ENCODE peak calls at places on chromosomes 1 and 21, in five cellular contexts. E is endothelial cell of umbilical vein, O is choroid plexus epithelial cell, B is AG09309, T is lower leg skin. J is an unnamed sample.

GRCh38 chr1:10628685-10629084 is 153.9 kb downstream of the PEX14 start:
- DNase-seq in E (no peak), O (peak), B (no peak), T (no peak), J (peak)

GRCh38 chr1:11521605-11522399 is 42.8 kb downstream of the DISP3 start:
- DNase-seq in E (no peak), O (no peak), B (no peak), T (no peak), J (no peak)

GRCh38 chr21:14583629-14584251 is 37.6 kb upstream of the SAMSN1 start:
- DNase-seq in E (no peak), O (peak), B (no peak), T (no peak), J (no peak)

GRCh38 chr1:54051936-54052469 is 1.0 kb downstream of the TMEM59 start:
- DNase-seq in E (peak), O (peak), B (no peak), T (no peak), J (peak)

GRCh38 chr21:36706951-36707762 is 8.2 kb downstream of the SIM2 start:
- DNase-seq in E (no peak), O (peak), B (no peak), T (no peak), J (no peak)

GRCh38 chr1:90394247-90394646 is 322.9 kb downstream of the BARHL2 start:
- DNase-seq in E (no peak), O (no peak), B (no peak), T (no peak), J (no peak)

GRCh38 chr21:45306832-45307571 is 19.3 kb upstream of the POFUT2 start:
- DNase-seq in E (no peak), O (peak), B (no peak), T (no peak), J (peak)

GRCh38 chr1:162070094-162070748 is 730 bp downstream of the NOS1AP start:
- DNase-seq in E (no peak), O (no peak), B (no peak), T (no peak), J (no peak)

GRCh38 chr1:174158767-174159252 is 510 bp upstream of the RABGAP1L start:
- DNase-seq in E (no peak), O (no peak), B (no peak), T (no peak), J (no peak)

GRCh38 chr1:53641481-53642214 is 97.3 kb downstream of the GLIS1 start:
- DNase-seq in E (no peak), O (no peak), B (no peak), T (no peak), J (no peak)

GRCh38 chr21:46154955-46155513 is 345 bp downstream of the FTCD start:
- DNase-seq in E (no peak), O (no peak), B (no peak), T (no peak), J (no peak)

GRCh38 chr21:42010507-42011493 is 640 bp upstream of the ZBTB21 start:
- DNase-seq in E (peak), O (peak), B (no peak), T (no peak), J (no peak)

GRCh38 chr21:32994305-32994704 is 31.4 kb upstream of the OLIG2 start:
- DNase-seq in E (peak), O (peak), B (no peak), T (no peak), J (no peak)

GRCh38 chr1:212915245-212916091 is 34.9 kb upstream of the VASH2 start:
- DNase-seq in E (peak), O (peak), B (no peak), T (no peak), J (peak)

GRCh38 chr1:3453203-3453761 is 1.2 kb upstream of the ARHGEF16 start:
- DNase-seq in E (peak), O (peak), B (peak), T (peak), J (peak)

GRCh38 chr1:235763962-235764361 is 102.7 kb downstream of the LYST start:
- DNase-seq in E (no peak), O (no peak), B (no peak), T (no peak), J (no peak)

DNA sequence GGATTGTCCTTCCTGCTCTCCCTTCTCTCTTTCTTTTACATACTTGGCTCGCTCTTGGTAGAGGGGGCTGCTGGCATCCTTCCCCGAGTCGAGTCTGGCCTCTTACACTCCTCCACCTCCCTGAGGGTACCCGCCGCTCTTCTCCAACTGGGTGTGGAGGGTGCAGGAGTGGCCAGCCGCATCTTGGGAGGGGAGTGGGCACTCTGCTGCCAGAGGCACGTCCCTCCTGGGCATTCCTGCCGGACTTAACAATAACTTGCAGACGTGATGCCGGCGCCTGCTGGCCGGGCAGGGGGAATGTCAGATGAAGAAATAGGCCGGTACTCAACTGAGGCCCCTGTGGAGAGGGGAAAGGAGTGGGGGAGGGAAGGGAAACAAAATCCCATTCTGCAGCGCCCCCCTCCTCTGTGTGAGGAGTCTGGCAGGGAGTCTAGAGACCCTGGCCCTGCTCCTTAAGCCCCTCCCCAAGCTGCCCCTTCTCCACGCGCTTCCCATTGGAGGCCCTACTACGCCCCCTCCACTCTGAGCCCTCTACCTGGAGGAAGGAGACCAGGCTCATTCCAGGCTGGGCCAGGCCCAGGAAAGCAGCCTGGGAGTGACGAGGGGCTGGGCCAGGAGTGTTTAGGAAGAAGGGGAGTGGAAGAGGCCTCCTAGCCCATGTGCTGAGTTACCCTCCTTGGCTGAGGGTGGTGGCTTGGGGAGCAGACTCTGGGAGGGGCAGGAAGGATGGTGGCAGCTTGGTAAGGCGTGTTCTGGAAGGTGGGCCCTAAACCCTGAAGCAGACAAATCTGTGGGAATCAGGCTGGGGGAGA is 1.8 kb downstream of the ATP2B4 start:
- DNase-seq in E (peak), O (peak), B (no peak), T (no peak), J (no peak)
- H3K4me3 ChIP-seq in E (peak), O (peak), B (peak), T (peak), J (peak)

DNA sequence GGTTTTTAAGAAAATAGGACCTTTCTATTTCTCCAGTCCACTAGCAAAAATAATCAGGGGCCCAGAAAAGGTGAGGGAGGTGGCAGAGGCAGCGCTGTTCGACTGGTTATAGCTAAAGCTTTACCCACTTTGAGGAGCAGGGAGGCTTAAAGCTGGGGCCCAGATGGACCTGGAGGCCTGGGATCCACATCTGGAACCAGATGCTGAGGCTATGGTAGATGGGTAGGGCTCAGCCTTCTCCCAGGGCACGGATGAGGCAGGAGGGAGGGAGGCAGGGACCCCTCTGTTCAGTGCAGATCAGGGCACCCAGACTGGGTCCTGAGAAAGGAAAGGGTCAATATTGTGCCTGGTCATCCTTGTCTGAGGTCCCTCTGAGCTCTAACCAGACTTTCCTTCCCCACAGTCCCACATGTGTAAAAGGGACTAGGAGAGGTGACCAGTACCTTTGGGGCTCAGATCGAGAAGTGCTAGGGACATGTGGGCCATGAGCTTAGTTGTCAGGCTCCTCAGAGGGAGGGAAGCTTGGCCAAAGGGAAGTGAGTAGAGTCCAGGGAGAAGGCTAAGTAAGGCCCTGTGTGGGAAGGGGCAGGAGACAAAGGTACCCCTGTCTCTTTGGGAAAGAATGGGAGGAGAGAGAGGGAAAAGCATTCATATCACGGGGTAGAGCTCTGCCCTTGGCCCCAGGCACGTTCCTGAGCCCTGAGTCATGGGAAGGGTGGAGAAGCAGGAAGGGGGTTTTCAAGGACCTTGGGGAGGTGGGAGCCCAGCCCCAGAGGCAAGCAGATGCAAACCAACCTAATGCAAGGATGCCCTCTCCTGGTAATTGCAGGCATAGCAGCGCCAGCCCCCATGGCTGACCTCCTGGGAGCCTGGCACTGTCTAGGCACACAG is 15.4 kb downstream of the LMNA start:
- DNase-seq in E (peak), O (peak), B (peak), T (peak), J (peak)
- H3K4me3 ChIP-seq in E (no peak), O (no peak), B (peak), T (no peak), J (peak)

DNA sequence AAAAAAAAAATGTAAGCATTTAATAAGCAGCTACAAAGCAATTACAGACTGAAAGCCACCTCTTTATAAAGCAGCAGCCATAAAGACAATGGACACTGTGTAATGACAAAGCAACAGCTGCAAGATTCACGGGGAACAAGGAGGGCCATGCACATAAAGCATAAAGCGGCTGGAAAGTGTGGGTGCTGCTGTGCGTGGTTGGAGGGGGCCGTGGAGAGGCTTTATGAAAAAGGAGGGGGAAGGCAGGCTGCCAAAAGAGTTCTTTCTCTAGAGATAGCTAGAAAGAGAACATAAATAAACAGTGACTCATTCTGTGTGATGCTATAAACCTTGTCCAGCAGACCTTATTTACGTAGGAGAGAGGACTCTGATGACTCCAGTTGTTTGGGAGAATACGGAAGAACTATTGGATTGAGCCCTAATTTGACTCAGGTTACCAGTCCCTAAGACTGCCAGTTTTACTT is 49.3 kb downstream of the ADAMTS1 start:
- DNase-seq in E (peak), O (peak), B (peak), T (no peak), J (peak)
- H3K4me3 ChIP-seq in E (no peak), O (no peak), B (no peak), T (no peak), J (no peak)

GRCh38 chr1:214281030-214281901 is at the start of gene SMYD2:
- DNase-seq in E (peak), O (peak), B (no peak), T (peak), J (no peak)

GRCh38 chr1:214285622-214286440 is 4.9 kb downstream of the SMYD2 start:
- DNase-seq in E (no peak), O (no peak), B (no peak), T (no peak), J (no peak)

GRCh38 chr1:214281902-214282695 is 1.1 kb downstream of the SMYD2 start:
- DNase-seq in E (no peak), O (peak), B (no peak), T (peak), J (no peak)

GRCh38 chr1:214280386-214281029 is 451 bp upstream of the SMYD2 start:
- DNase-seq in E (peak), O (peak), B (no peak), T (peak), J (no peak)

DNA sequence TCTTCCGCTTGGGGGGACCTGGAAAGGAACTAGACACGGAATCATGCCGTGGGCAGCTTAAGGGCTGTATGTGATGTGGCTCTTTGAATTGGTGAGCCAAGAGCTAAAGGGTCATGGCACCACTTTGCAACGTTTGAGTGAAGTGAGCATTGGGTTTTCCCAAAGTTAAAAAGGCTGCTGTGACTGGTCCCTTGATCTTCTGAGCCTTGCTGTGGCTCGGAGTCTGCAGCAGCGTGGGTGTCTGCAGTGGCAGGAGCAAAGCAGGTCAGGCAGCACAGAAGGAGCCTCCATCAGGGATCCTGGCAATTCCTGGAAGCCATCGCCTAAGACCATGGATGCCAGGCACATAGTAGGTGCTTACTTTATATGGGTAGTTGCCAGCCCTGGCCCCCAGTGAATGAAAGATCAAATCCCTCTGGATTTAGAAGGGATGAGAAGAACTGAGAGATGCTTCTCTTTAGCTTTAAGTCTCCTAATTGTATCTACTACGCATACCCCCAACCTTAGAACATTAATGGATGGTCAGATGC is 1.8 kb downstream of the SMYD2 start:
- DNase-seq in E (no peak), O (no peak), B (no peak), T (no peak), J (no peak)
- H3K4me3 ChIP-seq in E (no peak), O (no peak), B (no peak), T (no peak), J (no peak)

GRCh38 chr1:226121049-226121586 is 58.6 kb downstream of the H3-3A start:
- DNase-seq in E (no peak), O (no peak), B (no peak), T (no peak), J (no peak)
- H3K4me3 ChIP-seq in E (peak), O (peak), B (peak), T (peak), J (no peak)

DNA sequence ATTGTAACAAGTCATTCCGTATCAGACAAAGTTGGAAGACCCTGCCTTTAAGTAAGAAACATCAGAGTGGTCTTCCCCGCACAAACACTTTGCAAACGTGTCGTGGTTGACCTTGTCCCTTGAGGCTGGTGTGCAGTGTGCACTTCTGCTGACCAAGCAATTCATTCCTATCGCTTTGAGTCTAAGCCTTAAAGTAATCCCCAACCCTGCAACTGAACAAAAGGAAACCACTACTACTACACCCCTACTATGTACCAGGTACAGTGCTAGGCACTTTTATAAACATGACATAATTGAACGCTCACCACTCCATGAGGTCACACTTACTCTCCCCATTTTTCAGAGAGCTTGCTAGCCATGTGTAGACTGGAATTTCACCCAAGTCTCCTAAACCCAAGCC is 10.6 kb downstream of the ITPKB start:
- DNase-seq in E (no peak), O (no peak), B (no peak), T (no peak), J (no peak)
- H3K4me3 ChIP-seq in E (no peak), O (no peak), B (no peak), T (no peak), J (no peak)

DNA sequence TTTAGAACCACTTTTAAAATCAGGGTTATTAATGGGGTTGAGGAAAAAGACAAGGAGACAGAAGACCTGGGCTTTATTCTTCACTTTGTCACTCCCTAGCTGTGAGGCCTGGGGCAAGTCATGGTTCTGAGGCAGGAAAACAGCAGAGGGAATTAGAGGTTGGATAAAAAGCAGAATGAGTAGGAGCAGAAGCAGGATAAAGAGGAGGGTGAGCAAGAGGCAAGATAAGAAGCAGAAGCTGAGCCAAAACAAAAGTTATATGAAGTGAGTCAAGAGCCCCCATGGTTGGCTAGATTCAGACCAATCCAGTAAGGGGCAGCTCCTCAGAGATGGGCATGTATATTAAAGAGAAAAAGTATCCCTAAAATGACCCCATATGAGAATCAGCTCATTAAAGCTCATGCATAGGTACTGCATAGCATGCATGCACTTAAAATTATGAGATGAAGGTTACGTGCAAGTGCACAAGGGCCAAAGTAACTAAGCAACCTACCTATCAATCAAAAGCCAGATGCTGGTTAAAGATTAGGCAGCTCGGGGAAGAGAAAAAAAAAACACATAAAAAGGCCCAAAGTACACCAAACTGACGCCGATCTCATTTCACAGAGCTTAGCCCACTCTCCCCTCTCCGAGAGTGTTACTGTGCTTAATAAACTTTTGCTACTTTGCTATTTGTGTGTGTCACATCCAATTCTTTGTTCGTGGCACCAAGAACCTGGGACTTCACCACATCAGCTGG is 2.3 kb downstream of the AVPR1B start:
- DNase-seq in E (no peak), O (no peak), B (no peak), T (no peak), J (no peak)
- H3K4me3 ChIP-seq in E (no peak), O (no peak), B (no peak), T (no peak), J (no peak)

GRCh38 chr1:19442150-19443096 is 42.9 kb downstream of the CAPZB start:
- DNase-seq in E (peak), O (peak), B (no peak), T (no peak), J (no peak)
- H3K4me3 ChIP-seq in E (no peak), O (no peak), B (no peak), T (no peak), J (no peak)

GRCh38 chr1:100387644-100388350 is 35.5 kb downstream of the CDC14A start:
- DNase-seq in E (peak), O (peak), B (no peak), T (no peak), J (no peak)
- H3K4me3 ChIP-seq in E (no peak), O (no peak), B (no peak), T (no peak), J (no peak)